ENCODE peak calls at places on chromosomes 13 and 19, in five cellular contexts. L is mesothelial cell of epicardium, M is HCEC 1CT, X is T-helper 17 cell, D is astrocyte of the cerebellum. Q is an unnamed sample.

GRCh38 chr19:18282021-18282787 is 782 bp upstream of the JUND start:
- DNase-seq in L (no peak), M (peak), X (no peak), D (no peak), Q (peak)

GRCh38 chr19:39375929-39376328 is 15.0 kb downstream of the PAF1 start:
- DNase-seq in X (no peak), D (no peak), M (no peak), L (no peak), Q (no peak)

GRCh38 chr19:18295034-18295451 is 13.6 kb upstream of the JUND start:
- DNase-seq in X (no peak), D (no peak), M (no peak), L (no peak), Q (no peak)

GRCh38 chr19:39805120-39805519 is 26.5 kb downstream of the LEUTX start:
- DNase-seq in D (no peak), L (no peak), X (no peak), M (no peak), Q (no peak)

GRCh38 chr13:98998831-98999634 is 21.2 kb upstream of the DOCK9 start:
- DNase-seq in D (no peak), X (no peak), L (no peak), M (peak), Q (peak)

GRCh38 chr13:49669735-49670309 is 21.5 kb downstream of the EBPL start:
- DNase-seq in L (peak), X (no peak), D (peak), M (peak), Q (peak)

GRCh38 chr19:44891016-44891882 is at the start of gene TOMM40:
- DNase-seq in M (no peak), X (peak), D (no peak), L (peak), Q (peak)

GRCh38 chr13:51681037-51681678 is 96.9 kb downstream of the WDFY2 start:
- DNase-seq in X (no peak), M (peak), D (peak), L (no peak), Q (peak)

GRCh38 chr19:28543244-28543776 is 669.6 kb downstream of the UQCRFS1 start:
- DNase-seq in M (no peak), D (no peak), L (no peak), X (no peak), Q (no peak)

GRCh38 chr13:50448535-50448981 is 394.9 kb downstream of the DLEU7 start:
- DNase-seq in D (no peak), L (no peak), X (no peak), M (no peak), Q (no peak)

GRCh38 chr13:27510082-27510481 is 59.7 kb upstream of the MTIF3 start:
- DNase-seq in L (no peak), M (no peak), D (no peak), X (no peak), Q (no peak)

Q was measured in LHCN-M2.